ENCODE peak calls at places on chromosomes 6 and 20, in eight cellular contexts. J, E, X, S, A, V, M and N are unnamed samples.

GRCh38 chr6:128574413-128574812 is 54.0 kb upstream of the PTPRK start:
- DNase-seq in J (no peak), E (no peak), X (no peak), S (no peak), A (no peak), V (no peak), M (no peak), N (no peak)

GRCh38 chr6:130776287-130776925 is 50.8 kb upstream of the SMLR1 start:
- DNase-seq in J (peak; percentile 86), E (no peak), X (no peak), S (no peak), A (no peak), V (no peak), M (no peak), N (no peak)

GRCh38 chr6:82056567-82056966 is 191.0 kb downstream of the IBTK start:
- DNase-seq in J (no peak), E (no peak), X (no peak), S (no peak), A (no peak), V (no peak), M (no peak), N (no peak)

GRCh38 chr6:163415176-163415619 is 680 bp downstream of the QKI start:
- DNase-seq in J (no peak), E (no peak), X (peak; percentile 74), S (no peak), A (no peak), V (no peak), M (no peak), N (no peak)

GRCh38 chr20:45080867-45081616 is 19.9 kb downstream of the KCNS1 start:
- DNase-seq in J (no peak), E (no peak), X (no peak), S (no peak), A (peak; percentile 69), V (peak; percentile 15), M (peak; percentile 39), N (peak; percentile 57)

GRCh38 chr6:48570656-48571055 is 459.7 kb upstream of the PTCHD4 start:
- DNase-seq in J (peak; percentile 40), E (no peak), X (no peak), S (no peak), A (no peak), V (no peak), M (no peak), N (peak; percentile 51)

GRCh38 chr6:72621243-72622093 is at the start of gene KCNQ5:
- DNase-seq in J (no peak), E (peak; percentile 8), X (peak; percentile 49), S (peak; percentile 12), A (no peak), V (no peak), M (peak; percentile 67), N (peak; percentile 84)

GRCh38 chr20:35334511-35335101 is 42.4 kb upstream of the FAM83C start:
- DNase-seq in J (no peak), E (no peak), X (no peak), S (no peak), A (no peak), V (no peak), M (no peak), N (no peak)

GRCh38 chr6:46144270-46144669 is 14.5 kb downstream of the ENPP4 start:
- DNase-seq in J (no peak), E (no peak), X (no peak), S (no peak), A (no peak), V (no peak), M (no peak), N (no peak)

GRCh38 chr6:136608991-136609390 is 58.8 kb upstream of the MAP7 start:
- DNase-seq in J (no peak), E (no peak), X (no peak), S (no peak), A (peak; percentile 50), V (no peak), M (peak; percentile 85), N (no peak)

GRCh38 chr20:34781250-34781649 is 44.2 kb downstream of the NCOA6 start:
- DNase-seq in J (no peak), E (no peak), X (peak; percentile 8), S (no peak), A (no peak), V (no peak), M (no peak), N (no peak)

GRCh38 chr6:33247977-33248642 is 23.6 kb downstream of the VPS52 start:
- DNase-seq in J (peak; percentile 87), E (peak; percentile 94), X (peak; percentile 81), S (peak; percentile 83), A (peak; percentile 94), V (peak; percentile 76), M (peak; percentile 89), N (peak; percentile 96)

GRCh38 chr6:57064809-57065208 is 18.3 kb downstream of the KIAA1586 start:
- DNase-seq in J (no peak), E (no peak), X (no peak), S (no peak), A (no peak), V (no peak), M (peak; percentile 63), N (peak; percentile 79)

GRCh38 chr6:116371384-116372209 is 850 bp downstream of the DSE start:
- DNase-seq in J (no peak), E (peak; percentile 90), X (peak; percentile 83), S (peak; percentile 81), A (peak; percentile 82), V (peak; percentile 42), M (peak; percentile 98), N (no peak)

GRCh38 chr6:34246563-34247391 is 2.0 kb downstream of the SMIM29 start:
- DNase-seq in J (no peak), E (peak; percentile 47), X (peak; percentile 83), S (peak; percentile 72), A (peak; percentile 59), V (no peak), M (peak; percentile 55), N (peak; percentile 90)

GRCh38 chr6:111260570-111261298 is 173.4 kb downstream of the SLC16A10 start:
- DNase-seq in J (no peak), E (no peak), X (no peak), S (no peak), A (peak; percentile 21), V (no peak), M (peak; percentile 34), N (no peak)
- H3K4me3 ChIP-seq in J (no peak overlapping the region), E (no peak overlapping the region), X (peak overlapping the region; percentile 74), S (peak overlapping the region; percentile 84), A (peak overlapping the region; percentile 81), V (peak overlapping the region; percentile 82), M (peak overlapping the region; percentile 89), N (peak overlapping the region; percentile 100)

GRCh38 chr6:43037197-43037596 is 15.8 kb downstream of the RRP36 start:
- DNase-seq in J (no peak), E (no peak), X (no peak), S (no peak), A (no peak), V (no peak), M (no peak), N (no peak)

GRCh38 chr6:43033874-43034273 is 12.5 kb downstream of the RRP36 start:
- DNase-seq in J (no peak), E (no peak), X (no peak), S (no peak), A (no peak), V (no peak), M (no peak), N (no peak)

GRCh38 chr6:43036712-43037111 is 15.3 kb downstream of the RRP36 start:
- DNase-seq in J (no peak), E (no peak), X (no peak), S (no peak), A (no peak), V (no peak), M (no peak), N (no peak)

GRCh38 chr6:43037706-43038105 is 15.9 kb downstream of the CUL7 start:
- DNase-seq in J (no peak), E (no peak), X (no peak), S (no peak), A (no peak), V (no peak), M (no peak), N (no peak)

GRCh38 chr6:43035495-43036194 is 14.2 kb downstream of the RRP36 start:
- DNase-seq in J (no peak), E (peak; percentile 38), X (no peak), S (no peak), A (no peak), V (no peak), M (no peak), N (no peak)
- H3K27me3 ChIP-seq in J (no peaks in the 10 kb centered on the region), E (no peaks in the 10 kb centered on the region), X (no peaks in the 10 kb centered on the region), S (no peaks in the 10 kb centered on the region), A (no peaks in the 10 kb centered on the region), V (no peaks in the 10 kb centered on the region), M (no peaks in the 10 kb centered on the region), N (no peaks in the 10 kb centered on the region)

GRCh38 chr6:44503471-44503870 is 116.0 kb downstream of the CDC5L start:
- DNase-seq in J (no peak), E (no peak), X (no peak), S (no peak), A (no peak), V (no peak), M (no peak), N (no peak)
- H3K9me2 ChIP-seq in J (no peaks in the 10 kb centered on the region), E (no peaks in the 10 kb centered on the region), X (no peaks in the 10 kb centered on the region), S (no peaks in the 10 kb centered on the region), A (peaks cover 4% of the 10 kb centered on the region), V (no peaks in the 10 kb centered on the region), M (no peaks in the 10 kb centered on the region), N (no peaks in the 10 kb centered on the region)

GRCh38 chr20:56925696-56926101 is 296.6 kb downstream of the TFAP2C start:
- DNase-seq in J (no peak), E (no peak), X (no peak), S (no peak), A (peak; percentile 29), V (no peak), M (peak; percentile 28), N (no peak)

GRCh38 chr20:56922497-56922896 is 293.4 kb downstream of the TFAP2C start:
- DNase-seq in J (no peak), E (no peak), X (no peak), S (no peak), A (peak; percentile 37), V (no peak), M (no peak), N (no peak)

GRCh38 chr20:56926501-56926900 is 297.4 kb downstream of the TFAP2C start:
- DNase-seq in J (no peak), E (no peak), X (no peak), S (no peak), A (no peak), V (no peak), M (no peak), N (no peak)

GRCh38 chr20:56924316-56924975 is 295.3 kb downstream of the TFAP2C start:
- DNase-seq in J (no peak), E (no peak), X (no peak), S (no peak), A (no peak), V (no peak), M (no peak), N (no peak)

DNA sequence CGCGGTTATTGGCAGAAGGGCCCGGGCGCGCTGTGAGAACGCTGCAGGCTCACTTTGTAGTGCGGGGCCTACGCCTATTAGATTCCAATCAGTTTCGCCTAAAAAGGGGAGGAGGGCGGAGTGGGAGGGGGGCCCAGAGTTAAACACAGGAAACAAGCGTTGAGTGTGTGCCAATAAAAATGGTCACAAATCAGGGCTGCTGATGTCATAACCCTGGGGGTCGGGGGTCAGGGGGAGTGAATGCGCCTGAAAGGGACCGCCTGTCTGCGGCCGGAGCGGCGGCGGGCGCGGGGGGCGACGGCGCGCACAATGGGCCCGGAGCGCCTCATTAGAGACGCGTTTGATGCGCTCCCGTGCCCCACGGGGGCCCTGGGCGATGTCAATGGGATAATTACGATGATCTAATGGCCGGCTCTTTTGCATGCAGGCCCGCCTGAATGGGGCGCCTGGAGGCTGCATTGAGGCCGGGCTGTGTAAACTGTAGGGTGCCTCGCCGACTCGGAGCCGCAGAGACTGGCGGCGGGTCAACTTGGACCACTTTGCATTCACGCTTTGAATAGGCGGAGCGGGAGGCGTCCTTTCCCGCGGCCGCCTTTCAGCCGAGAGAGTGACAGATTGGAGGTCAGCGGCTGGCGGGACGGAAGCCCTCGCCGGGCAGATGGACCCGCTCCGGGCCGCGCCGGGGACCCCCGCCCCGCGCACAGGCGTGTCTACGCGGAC is 296.0 kb downstream of the TFAP2C start:
- DNase-seq in J (no peak), E (peak; percentile 29), X (peak; percentile 42), S (no peak), A (no peak), V (no peak), M (peak; percentile 54), N (no peak)
- H3K4me3 ChIP-seq in J (no peak overlapping the region), E (peak overlapping the region; percentile 30), X (no peak overlapping the region), S (no peak overlapping the region), A (peak overlapping the region; percentile 65), V (no peak overlapping the region), M (peak overlapping the region; percentile 68), N (no peak overlapping the region)